ENCODE peak calls at places on chromosomes 3 and 15, in seven cellular contexts. One of them, this sample, is unnamed.

GRCh38 chr3:116179091-116179490 is 266.2 kb downstream of the LSAMP start:
- DNase-seq in A549: no peak
- DNase-seq in hepatocyte: no peak
- DNase-seq in stomach: no peak
- DNase-seq in SK-N-SH: no peak
- DNase-seq in Peyer's patch: no peak
- DNase-seq in heart left ventricle: no peak
- DNase-seq in this sample: no peak

GRCh38 chr3:146817705-146818104 is 212.6 kb upstream of the PLSCR5 start:
- DNase-seq in Peyer's patch: no peak
- DNase-seq in heart left ventricle: no peak
- DNase-seq in A549: no peak
- DNase-seq in hepatocyte: no peak
- DNase-seq in SK-N-SH: no peak
- DNase-seq in stomach: no peak
- DNase-seq in this sample: no peak

GRCh38 chr15:60740231-60740630 is 261.3 kb upstream of the ICE2 start:
- DNase-seq in SK-N-SH: no peak
- DNase-seq in heart left ventricle: no peak
- DNase-seq in Peyer's patch: no peak
- DNase-seq in stomach: no peak
- DNase-seq in A549: no peak
- DNase-seq in hepatocyte: no peak
- DNase-seq in this sample: no peak

GRCh38 chr3:171531716-171532115 is 71.5 kb upstream of the TNIK start:
- DNase-seq in stomach: no peak
- DNase-seq in A549: no peak
- DNase-seq in hepatocyte: no peak
- DNase-seq in Peyer's patch: no peak
- DNase-seq in heart left ventricle: no peak
- DNase-seq in SK-N-SH: no peak
- DNase-seq in this sample: no peak

GRCh38 chr3:116242825-116243224 is 202.5 kb downstream of the LSAMP start:
- DNase-seq in Peyer's patch: no peak
- DNase-seq in heart left ventricle: no peak
- DNase-seq in SK-N-SH: no peak
- DNase-seq in A549: no peak
- DNase-seq in stomach: no peak
- DNase-seq in hepatocyte: no peak
- DNase-seq in this sample: no peak

GRCh38 chr3:88617283-88617682 is 467.5 kb downstream of the C3orf38 start:
- DNase-seq in SK-N-SH: no peak
- DNase-seq in hepatocyte: no peak
- DNase-seq in heart left ventricle: no peak
- DNase-seq in A549: no peak
- DNase-seq in Peyer's patch: no peak
- DNase-seq in stomach: no peak
- DNase-seq in this sample: no peak

GRCh38 chr15:25694238-25694584 is 168.9 kb downstream of the ATP10A start:
- DNase-seq in A549: no peak
- DNase-seq in heart left ventricle: no peak
- DNase-seq in Peyer's patch: no peak
- DNase-seq in stomach: no peak
- DNase-seq in hepatocyte: no peak
- DNase-seq in SK-N-SH: no peak
- DNase-seq in this sample: no peak

GRCh38 chr15:100112061-100112420 is 229.7 kb downstream of the ADAMTS17 start:
- DNase-seq in SK-N-SH: no peak
- DNase-seq in stomach: no peak
- DNase-seq in Peyer's patch: no peak
- DNase-seq in hepatocyte: no peak
- DNase-seq in A549: no peak
- DNase-seq in heart left ventricle: no peak
- DNase-seq in this sample: no peak

GRCh38 chr3:15387171-15387581 is 40.2 kb downstream of the METTL6 start:
- DNase-seq in SK-N-SH: no peak
- DNase-seq in Peyer's patch: no peak
- DNase-seq in A549: no peak
- DNase-seq in stomach: no peak
- DNase-seq in heart left ventricle: peak; percentile 31
- DNase-seq in hepatocyte: no peak
- DNase-seq in this sample: no peak

GRCh38 chr3:132838477-132838876 is 116.3 kb upstream of the NPHP3 start:
- DNase-seq in SK-N-SH: no peak
- DNase-seq in A549: no peak
- DNase-seq in heart left ventricle: no peak
- DNase-seq in hepatocyte: no peak
- DNase-seq in stomach: no peak
- DNase-seq in Peyer's patch: no peak
- DNase-seq in this sample: no peak

GRCh38 chr3:62028236-62028635 is 345.1 kb downstream of the FEZF2 start:
- DNase-seq in SK-N-SH: no peak
- DNase-seq in heart left ventricle: no peak
- DNase-seq in stomach: no peak
- DNase-seq in hepatocyte: no peak
- DNase-seq in Peyer's patch: no peak
- DNase-seq in A549: no peak
- DNase-seq in this sample: no peak

GRCh38 chr3:46725663-46726314 is 8.1 kb upstream of the PRSS50 start:
- DNase-seq in A549: no peak
- DNase-seq in heart left ventricle: no peak
- DNase-seq in SK-N-SH: no peak
- DNase-seq in stomach: peak; percentile 27
- DNase-seq in Peyer's patch: no peak
- DNase-seq in hepatocyte: no peak
- DNase-seq in this sample: no peak

GRCh38 chr15:91114301-91114700 is 14.2 kb downstream of the SV2B start:
- DNase-seq in heart left ventricle: no peak
- DNase-seq in hepatocyte: no peak
- DNase-seq in SK-N-SH: no peak
- DNase-seq in A549: no peak
- DNase-seq in Peyer's patch: no peak
- DNase-seq in stomach: no peak
- DNase-seq in this sample: no peak

GRCh38 chr15:64651573-64652260 is 123.7 kb downstream of the RBPMS2 start:
- DNase-seq in A549: no peak
- DNase-seq in stomach: no peak
- DNase-seq in heart left ventricle: no peak
- DNase-seq in hepatocyte: peak; percentile 73
- DNase-seq in Peyer's patch: no peak
- DNase-seq in SK-N-SH: no peak
- DNase-seq in this sample: no peak

GRCh38 chr3:122615303-122615702 is 37.9 kb downstream of the PARP15 start:
- DNase-seq in stomach: no peak
- DNase-seq in A549: no peak
- DNase-seq in heart left ventricle: no peak
- DNase-seq in hepatocyte: no peak
- DNase-seq in Peyer's patch: no peak
- DNase-seq in SK-N-SH: no peak
- DNase-seq in this sample: no peak

GRCh38 chr3:170467007-170467406 is 48.3 kb downstream of the CLDN11 start:
- DNase-seq in Peyer's patch: no peak
- DNase-seq in SK-N-SH: no peak
- DNase-seq in heart left ventricle: no peak
- DNase-seq in stomach: no peak
- DNase-seq in A549: no peak
- DNase-seq in hepatocyte: no peak
- DNase-seq in this sample: no peak

GRCh38 chr3:32347286-32348125 is 44.1 kb upstream of the CMTM7 start:
- DNase-seq in stomach: no peak
- DNase-seq in heart left ventricle: peak; percentile 49
- DNase-seq in SK-N-SH: no peak
- DNase-seq in hepatocyte: peak; percentile 55
- DNase-seq in A549: no peak
- DNase-seq in Peyer's patch: no peak
- DNase-seq in this sample: no peak

GRCh38 chr3:48662753-48663488 is at the start of gene CELSR3:
- DNase-seq in heart left ventricle: peak; percentile 73
- DNase-seq in A549: peak; percentile 51
- DNase-seq in Peyer's patch: peak; percentile 64
- DNase-seq in hepatocyte: peak; percentile 91
- DNase-seq in SK-N-SH: peak; percentile 92
- DNase-seq in stomach: peak; percentile 50
- DNase-seq in this sample: peak; percentile 66

GRCh38 chr3:124669470-124669869 is 60.8 kb upstream of the UMPS start:
- DNase-seq in A549: peak; percentile 25
- DNase-seq in SK-N-SH: no peak
- DNase-seq in hepatocyte: no peak
- DNase-seq in stomach: no peak
- DNase-seq in Peyer's patch: no peak
- DNase-seq in heart left ventricle: no peak
- DNase-seq in this sample: no peak

GRCh38 chr3:69058180-69058946 is 6.2 kb upstream of the TMF1 start:
- DNase-seq in SK-N-SH: no peak
- DNase-seq in stomach: no peak
- DNase-seq in heart left ventricle: no peak
- DNase-seq in A549: no peak
- DNase-seq in Peyer's patch: no peak
- DNase-seq in hepatocyte: no peak
- DNase-seq in this sample: no peak

GRCh38 chr3:186959029-186959624 is 28.8 kb downstream of the ST6GAL1 start:
- DNase-seq in Peyer's patch: no peak
- DNase-seq in SK-N-SH: no peak
- DNase-seq in hepatocyte: no peak
- DNase-seq in heart left ventricle: no peak
- DNase-seq in stomach: no peak
- DNase-seq in A549: no peak
- DNase-seq in this sample: no peak

GRCh38 chr15:92608866-92609700 is 46.5 kb downstream of the FAM174B start:
- DNase-seq in stomach: no peak
- DNase-seq in heart left ventricle: no peak
- DNase-seq in A549: no peak
- DNase-seq in SK-N-SH: no peak
- DNase-seq in hepatocyte: no peak
- DNase-seq in Peyer's patch: peak; percentile 25
- DNase-seq in this sample: no peak

GRCh38 chr15:69797051-69797595 is 300.6 kb downstream of the TLE3 start:
- DNase-seq in hepatocyte: no peak
- DNase-seq in stomach: no peak
- DNase-seq in heart left ventricle: no peak
- DNase-seq in A549: no peak
- DNase-seq in SK-N-SH: no peak
- DNase-seq in Peyer's patch: no peak
- DNase-seq in this sample: no peak

GRCh38 chr15:70761046-70761445 is 2.3 kb downstream of the UACA start:
- DNase-seq in SK-N-SH: no peak
- DNase-seq in A549: no peak
- DNase-seq in stomach: no peak
- DNase-seq in Peyer's patch: no peak
- DNase-seq in heart left ventricle: no peak
- DNase-seq in hepatocyte: no peak
- DNase-seq in this sample: no peak

GRCh38 chr15:53713218-53713617 is 46.2 kb downstream of the WDR72 start:
- DNase-seq in stomach: no peak
- DNase-seq in A549: no peak
- DNase-seq in SK-N-SH: no peak
- DNase-seq in hepatocyte: no peak
- DNase-seq in Peyer's patch: no peak
- DNase-seq in heart left ventricle: no peak
- DNase-seq in this sample: no peak

GRCh38 chr15:53721334-53722087 is 38.0 kb downstream of the WDR72 start:
- DNase-seq in heart left ventricle: no peak
- DNase-seq in stomach: no peak
- DNase-seq in Peyer's patch: no peak
- DNase-seq in hepatocyte: no peak
- DNase-seq in SK-N-SH: no peak
- DNase-seq in A549: no peak
- DNase-seq in this sample: no peak

GRCh38 chr15:53716909-53717878 is 42.3 kb downstream of the WDR72 start:
- DNase-seq in heart left ventricle: no peak
- DNase-seq in stomach: no peak
- DNase-seq in A549: no peak
- DNase-seq in Peyer's patch: no peak
- DNase-seq in SK-N-SH: no peak
- DNase-seq in hepatocyte: peak; percentile 13
- DNase-seq in this sample: peak; percentile 11
- TF ChIP-seq CTCF in heart left ventricle: no peak
- TF ChIP-seq CTCF in stomach: no peak
- TF ChIP-seq CTCF in A549: peak; percentile 83
- TF ChIP-seq CTCF in Peyer's patch: no peak
- TF ChIP-seq CTCF in SK-N-SH: peak; percentile 52
- TF ChIP-seq CTCF in hepatocyte: peak; percentile 55
- TF ChIP-seq CTCF in this sample: peak; percentile 40

GRCh38 chr3:197953325-197953724 is 3.3 kb downstream of the RPL35A start:
- DNase-seq in A549: no peak
- DNase-seq in hepatocyte: no peak
- DNase-seq in SK-N-SH: no peak
- DNase-seq in stomach: no peak
- DNase-seq in heart left ventricle: no peak
- DNase-seq in Peyer's patch: no peak
- DNase-seq in this sample: no peak
- H3K27ac ChIP-seq in A549: no peak overlapping the region
- H3K27ac ChIP-seq in hepatocyte: no peak overlapping the region
- H3K27ac ChIP-seq in SK-N-SH: no peak overlapping the region
- H3K27ac ChIP-seq in stomach: no peak overlapping the region
- H3K27ac ChIP-seq in heart left ventricle: peak overlapping the region; percentile 54
- H3K27ac ChIP-seq in Peyer's patch: no peak overlapping the region
- H3K27ac ChIP-seq in this sample: peak overlapping the region; percentile 62

GRCh38 chr15:78950343-78950742 is 5.5 kb upstream of the CTSH start:
- DNase-seq in stomach: peak; percentile 47
- DNase-seq in A549: no peak
- DNase-seq in heart left ventricle: no peak
- DNase-seq in hepatocyte: peak; percentile 52
- DNase-seq in Peyer's patch: no peak
- DNase-seq in SK-N-SH: no peak
- DNase-seq in this sample: no peak

GRCh38 chr15:78951841-78952238 is 7.0 kb upstream of the CTSH start:
- DNase-seq in stomach: peak; percentile 64
- DNase-seq in A549: peak; percentile 60
- DNase-seq in hepatocyte: peak; percentile 64
- DNase-seq in SK-N-SH: no peak
- DNase-seq in heart left ventricle: no peak
- DNase-seq in Peyer's patch: no peak
- DNase-seq in this sample: peak; percentile 89

GRCh38 chr15:78949461-78949860 is 4.6 kb upstream of the CTSH start:
- DNase-seq in stomach: peak; percentile 44
- DNase-seq in Peyer's patch: no peak
- DNase-seq in SK-N-SH: no peak
- DNase-seq in hepatocyte: no peak
- DNase-seq in A549: no peak
- DNase-seq in heart left ventricle: no peak
- DNase-seq in this sample: no peak

GRCh38 chr15:78947506-78947905 is 2.7 kb upstream of the CTSH start:
- DNase-seq in SK-N-SH: no peak
- DNase-seq in heart left ventricle: no peak
- DNase-seq in stomach: no peak
- DNase-seq in A549: no peak
- DNase-seq in hepatocyte: no peak
- DNase-seq in Peyer's patch: no peak
- DNase-seq in this sample: no peak

GRCh38 chr15:78950906-78951840 is 6.3 kb upstream of the CTSH start:
- DNase-seq in stomach: no peak
- DNase-seq in heart left ventricle: no peak
- DNase-seq in hepatocyte: peak; percentile 54
- DNase-seq in SK-N-SH: no peak
- DNase-seq in Peyer's patch: no peak
- DNase-seq in A549: peak; percentile 59
- DNase-seq in this sample: no peak
- TF ChIP-seq CTCF in stomach: peak; percentile 36
- TF ChIP-seq CTCF in heart left ventricle: no peak
- TF ChIP-seq CTCF in hepatocyte: no peak
- TF ChIP-seq CTCF in SK-N-SH: no peak
- TF ChIP-seq CTCF in Peyer's patch: no peak
- TF ChIP-seq CTCF in A549: no peak
- TF ChIP-seq CTCF in this sample: no peak

GRCh38 chr3:71924721-71925120 is 139.8 kb upstream of the PROK2 start:
- DNase-seq in A549: no peak
- DNase-seq in heart left ventricle: no peak
- DNase-seq in hepatocyte: no peak
- DNase-seq in Peyer's patch: no peak
- DNase-seq in stomach: no peak
- DNase-seq in SK-N-SH: no peak
- DNase-seq in this sample: no peak
- H3K27ac ChIP-seq in A549: no peak overlapping the region
- H3K27ac ChIP-seq in heart left ventricle: no peak overlapping the region
- H3K27ac ChIP-seq in hepatocyte: no peak overlapping the region
- H3K27ac ChIP-seq in Peyer's patch: no peak overlapping the region
- H3K27ac ChIP-seq in stomach: no peak overlapping the region
- H3K27ac ChIP-seq in SK-N-SH: no peak overlapping the region
- H3K27ac ChIP-seq in this sample: no peak overlapping the region